ENCODE peak calls at places on chromosomes 6 and 20, in nine cellular contexts. T is CD8-positive, alpha-beta T cell; X is uterus; R is fibroblast of lung; Z is IMR-90; U is heart left ventricle; S is ovary; E is psoas muscle; G is adrenal gland. M is an unnamed sample.

GRCh38 chr6:14544689-14545088 is 427.1 kb downstream of the CD83 start:
- DNase-seq in T (no peak), X (no peak), R (no peak), Z (no peak), U (no peak), S (no peak), E (no peak), G (no peak), M (no peak)

GRCh38 chr6:6941201-6941600 is 166.6 kb upstream of the RREB1 start:
- DNase-seq in T (no peak), X (no peak), R (no peak), Z (no peak), U (no peak), S (no peak), E (no peak), G (no peak), M (no peak)

GRCh38 chr6:42251911-42252637 is 34.4 kb upstream of the MRPS10 start:
- DNase-seq in T (no peak), X (peak; percentile 66), R (peak; percentile 58), Z (no peak), U (peak; percentile 85), S (peak; percentile 81), E (peak; percentile 62), G (peak; percentile 81), M (peak; percentile 82)

GRCh38 chr6:4322134-4322845 is 186.9 kb upstream of the ECI2 start:
- DNase-seq in T (no peak), X (no peak), R (no peak), Z (no peak), U (no peak), S (no peak), E (no peak), G (no peak), M (no peak)

GRCh38 chr6:108091288-108091687 is 16.7 kb upstream of the OSTM1 start:
- DNase-seq in T (no peak), X (no peak), R (no peak), Z (no peak), U (no peak), S (no peak), E (no peak), G (no peak), M (no peak)

GRCh38 chr6:572596-573265 is 84.2 kb downstream of the HUS1B start:
- DNase-seq in T (no peak), X (no peak), R (peak; percentile 14), Z (peak; percentile 9), U (no peak), S (no peak), E (no peak), G (no peak), M (no peak)

GRCh38 chr20:13777171-13777601 is 7.5 kb downstream of the ESF1 start:
- DNase-seq in T (no peak), X (no peak), R (peak; percentile 39), Z (peak; percentile 59), U (no peak), S (no peak), E (no peak), G (no peak), M (no peak)

GRCh38 chr20:59749293-59749680 is 144.9 kb downstream of the PHACTR3 start:
- DNase-seq in T (no peak), X (no peak), R (peak; percentile 58), Z (peak; percentile 53), U (no peak), S (peak; percentile 49), E (peak; percentile 32), G (no peak), M (no peak)

GRCh38 chr6:112665114-112665513 is 318.0 kb downstream of the RFPL4B start:
- DNase-seq in T (no peak), X (no peak), R (peak; percentile 70), Z (peak; percentile 77), U (no peak), S (no peak), E (no peak), G (no peak), M (no peak)

GRCh38 chr6:136767583-136768307 is 24.5 kb downstream of the MAP3K5 start:
- DNase-seq in T (no peak), X (no peak), R (no peak), Z (no peak), U (no peak), S (no peak), E (no peak), G (no peak), M (no peak)

GRCh38 chr6:45483501-45483900 is 105.8 kb upstream of the SUPT3H start:
- DNase-seq in T (no peak), X (no peak), R (peak; percentile 60), Z (peak; percentile 38), U (no peak), S (no peak), E (no peak), G (no peak), M (no peak)

GRCh38 chr6:55802259-55802658 is 73.1 kb downstream of the BMP5 start:
- DNase-seq in T (no peak), X (no peak), R (no peak), Z (no peak), U (no peak), S (no peak), E (no peak), G (no peak), M (no peak)

GRCh38 chr20:59958123-59958522 is at the start of gene CDH26:
- DNase-seq in T (no peak), X (no peak), R (no peak), Z (no peak), U (no peak), S (no peak), E (no peak), G (no peak), M (no peak)

GRCh38 chr6:133590814-133591213 is 298.1 kb upstream of the TCF21 start:
- DNase-seq in T (no peak), X (no peak), R (no peak), Z (peak; percentile 41), U (no peak), S (no peak), E (no peak), G (no peak), M (no peak)

DNA sequence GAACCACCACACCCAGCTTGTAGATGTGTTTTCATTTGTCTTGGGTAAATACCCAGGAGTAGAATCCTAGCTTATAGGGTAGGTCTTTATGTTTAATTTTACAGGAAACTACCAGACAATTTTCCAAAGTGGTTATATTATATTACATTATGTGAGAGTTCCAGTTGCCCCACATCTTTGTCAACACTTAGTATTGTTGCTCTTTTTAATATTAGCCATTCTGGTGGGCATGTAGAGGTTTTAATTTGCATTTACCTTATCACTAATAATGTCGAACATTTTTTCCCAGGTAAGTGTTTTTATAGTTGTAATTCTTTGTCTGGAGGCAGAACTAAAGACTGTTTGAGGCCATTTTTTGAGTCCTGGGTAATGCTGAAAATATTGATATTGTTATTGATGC is 3.5 kb upstream of the BANF2 start:
- DNase-seq in T (no peak), X (no peak), R (no peak), Z (no peak), U (no peak), S (no peak), E (no peak), G (no peak), M (no peak)
- H3K4me1 ChIP-seq in T (no peaks in the 10 kb centered on the region), X (no peaks in the 10 kb centered on the region), R (no peaks in the 10 kb centered on the region), Z (no peaks in the 10 kb centered on the region), U (no peaks in the 10 kb centered on the region), S (no peaks in the 10 kb centered on the region), E (no peaks in the 10 kb centered on the region), G (no peaks in the 10 kb centered on the region), M (no peaks in the 10 kb centered on the region)

DNA sequence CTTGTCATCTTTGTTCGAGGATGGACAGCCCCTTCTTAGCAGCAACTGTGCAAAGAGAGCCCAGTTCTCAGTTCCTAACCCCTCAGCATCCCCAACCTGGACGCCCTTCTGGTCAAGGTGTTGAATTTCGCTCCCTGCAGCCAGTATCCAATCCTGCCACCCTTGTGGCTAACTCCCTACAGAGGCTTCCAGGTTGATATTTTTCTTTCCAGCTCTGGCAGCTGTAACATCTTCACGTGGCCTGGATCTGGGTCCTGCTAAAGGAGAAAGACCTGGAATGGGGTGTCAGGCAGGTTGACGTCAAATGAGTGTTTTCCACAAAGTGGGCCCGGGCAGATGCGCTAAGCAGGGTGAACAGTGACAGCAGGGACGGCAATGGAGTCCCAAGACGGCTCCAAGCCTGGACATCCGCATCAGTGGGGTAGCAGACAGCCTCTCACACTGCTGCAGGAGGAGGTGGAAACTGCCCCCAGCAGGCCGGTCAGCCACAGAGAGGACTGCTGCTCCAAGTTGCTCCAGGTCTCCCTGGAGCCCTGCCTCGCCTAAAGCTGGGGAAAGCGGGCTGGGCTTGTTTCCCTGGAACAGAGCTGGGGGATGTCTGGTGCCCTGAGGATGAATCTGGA is 1.0 kb upstream of the YTHDF1 start:
- DNase-seq in T (no peak), X (no peak), R (no peak), Z (no peak), U (no peak), S (no peak), E (no peak), G (no peak), M (no peak)
- H3K4me3 ChIP-seq in T (peak overlapping the region; percentile 84), X (peak overlapping the region; percentile 98), R (peak overlapping the region; percentile 87), Z (peak overlapping the region; percentile 66), U (peak overlapping the region; percentile 82), S (peak overlapping the region; percentile 94), E (peak overlapping the region; percentile 96), G (no peak overlapping the region), M (peak overlapping the region; percentile 94)

DNA sequence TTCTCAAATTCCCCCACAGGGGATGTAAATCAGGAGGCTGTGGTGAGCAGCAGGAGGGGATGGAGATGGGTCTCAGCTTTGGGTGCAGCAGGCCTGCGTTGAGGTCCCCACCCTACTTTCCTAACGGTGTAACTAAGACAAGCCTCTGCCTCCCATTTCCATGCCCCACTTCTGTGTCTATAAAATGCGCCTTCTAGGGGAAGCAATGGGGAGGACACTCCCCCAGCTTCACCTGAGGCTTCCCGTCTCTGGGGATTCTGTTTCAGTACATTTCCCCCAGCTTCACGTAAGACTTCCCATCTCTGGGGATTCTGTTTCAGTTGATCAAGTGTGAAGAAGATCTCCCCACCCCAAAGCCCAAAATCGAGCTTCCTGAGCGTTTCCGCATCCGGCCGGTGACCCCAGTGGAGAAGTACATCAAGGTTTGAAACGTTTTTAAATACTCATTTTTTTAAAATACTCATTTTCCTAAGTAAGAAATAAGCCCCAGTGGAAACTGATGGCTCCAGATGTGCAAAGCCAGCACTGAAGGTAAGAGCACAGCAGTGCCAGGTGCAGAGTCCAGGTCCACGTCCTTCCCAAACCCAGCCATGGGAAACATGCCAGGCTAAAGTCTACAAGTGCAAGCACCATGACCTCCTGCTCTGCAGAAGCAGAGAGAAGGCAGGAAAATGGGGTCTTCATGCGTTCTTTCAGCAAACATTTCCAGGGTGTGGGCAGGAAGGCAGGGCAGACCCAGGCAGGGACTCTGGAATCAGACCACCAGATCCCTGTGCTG is 73.1 kb downstream of the ANKRD60 start:
- DNase-seq in T (no peak), X (no peak), R (no peak), Z (no peak), U (no peak), S (peak; percentile 20), E (no peak), G (no peak), M (no peak)
- TF ChIP-seq CTCF in T (no peak), X (no peak), R (no peak), Z (no peak), U (no peak), S (no peak), E (no peak), G (no peak), M (no peak)

DNA sequence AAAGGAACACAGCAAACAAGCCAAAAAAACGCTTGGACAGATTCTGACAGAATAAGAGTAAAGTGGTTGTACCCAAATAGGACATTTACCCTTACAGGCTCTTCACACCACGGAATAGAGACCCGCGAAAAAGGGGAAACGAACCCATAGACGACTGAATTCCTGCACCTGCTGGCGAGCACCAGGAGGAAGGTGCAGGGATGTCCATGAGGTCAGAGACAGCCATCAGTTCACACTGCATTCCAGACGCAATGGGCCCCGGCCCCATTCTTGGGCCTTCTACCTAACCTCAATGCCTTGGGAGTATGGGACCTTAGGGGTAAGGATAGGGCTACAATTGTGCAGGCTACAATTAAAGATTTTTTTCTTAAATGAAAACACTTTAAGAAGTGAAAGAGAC is 5.2 kb upstream of the DIDO1 start:
- DNase-seq in T (no peak), X (no peak), R (no peak), Z (no peak), U (no peak), S (no peak), E (no peak), G (no peak), M (no peak)
- H3K4me1 ChIP-seq in T (peaks cover 54% of the 10 kb centered on the region), X (peaks cover 13% of the 10 kb centered on the region), R (peaks cover 4% of the 10 kb centered on the region), Z (peaks cover 18% of the 10 kb centered on the region), U (peaks cover 35% of the 10 kb centered on the region), S (peaks cover 21% of the 10 kb centered on the region), E (peaks cover 59% of the 10 kb centered on the region), G (peaks cover 49% of the 10 kb centered on the region), M (peaks cover 76% of the 10 kb centered on the region)

M was measured in left ventricle myocardium inferior.